ENCODE peak calls at places on chromosomes 16 and 17, in five cellular contexts. K, Z, S, R and O are unnamed samples.

GRCh38 chr16:58197314-58198012 is 443 bp downstream of the CSNK2A2 start:
- DNase-seq in K (no peak), S (no peak), Z (no peak), R (peak; percentile 15), O (peak; percentile 34)

GRCh38 chr16:63618896-63619295 is 1503.0 kb downstream of the CDH11 start:
- DNase-seq in K (no peak), R (no peak), Z (no peak), S (no peak), O (no peak)

GRCh38 chr17:7217113-7217987 is 2.3 kb downstream of the DLG4 start:
- DNase-seq in K (no peak), R (peak; percentile 52), S (no peak), Z (no peak), O (peak; percentile 53)

GRCh38 chr16:81738831-81739496 is 40.1 kb upstream of the PLCG2 start:
- DNase-seq in S (no peak), R (peak; percentile 54), Z (no peak), K (no peak), O (peak; percentile 65)

GRCh38 chr17:81508639-81509047 is 4.0 kb downstream of the ACTG1 start:
- DNase-seq in Z (no peak), K (no peak), R (no peak), S (no peak), O (peak; percentile 29)

GRCh38 chr17:15657868-15658775 is 26.0 kb downstream of the TRIM16 start:
- DNase-seq in Z (no peak), S (no peak), R (no peak), K (no peak), O (no peak)

GRCh38 chr16:30875881-30876791 is 17.7 kb downstream of the BCL7C start:
- DNase-seq in Z (no peak), S (no peak), K (no peak), R (no peak), O (no peak)

GRCh38 chr16:88049561-88050545 is 98.6 kb downstream of the BANP start:
- DNase-seq in K (no peak), Z (no peak), R (no peak), S (no peak), O (no peak)

GRCh38 chr16:47213761-47214440 is 70.2 kb upstream of the NETO2 start:
- DNase-seq in Z (no peak), R (no peak), S (no peak), K (no peak), O (no peak)

GRCh38 chr16:14303654-14304394 is 232.7 kb downstream of the MRTFB start:
- DNase-seq in R (no peak), Z (no peak), K (no peak), S (no peak), O (no peak)

GRCh38 chr17:75832164-75832651 is 12.0 kb downstream of the UNC13D start:
- DNase-seq in S (no peak), Z (peak; percentile 66), K (no peak), R (no peak), O (no peak)

GRCh38 chr16:13767215-13767614 is 152.7 kb upstream of the ERCC4 start:
- DNase-seq in Z (no peak), S (no peak), R (no peak), K (no peak), O (no peak)

GRCh38 chr16:24218299-24218698 is 37.8 kb upstream of the CACNG3 start:
- DNase-seq in Z (no peak), K (no peak), R (no peak), S (no peak), O (no peak)

GRCh38 chr16:88478115-88478514 is 25.0 kb downstream of the ZFPM1 start:
- DNase-seq in K (no peak), S (no peak), R (no peak), Z (peak; percentile 28), O (no peak)

GRCh38 chr17:5703736-5704135 is 119.4 kb upstream of the NLRP1 start:
- DNase-seq in S (no peak), R (no peak), Z (no peak), K (no peak), O (no peak)

GRCh38 chr17:82396601-82397435 is 21.3 kb upstream of the HEXD start:
- DNase-seq in S (no peak), K (no peak), Z (no peak), R (no peak), O (no peak)

GRCh38 chr17:39765159-39765558 is 27.4 kb downstream of the GRB7 start:
- DNase-seq in R (no peak), Z (no peak), S (no peak), K (no peak), O (no peak)

GRCh38 chr16:3646348-3646920 is 8.1 kb upstream of the DNASE1 start:
- DNase-seq in K (no peak), R (no peak), S (no peak), Z (no peak), O (no peak)

GRCh38 chr17:75153854-75154194 is 488 bp downstream of the JPT1 start:
- DNase-seq in Z (peak; percentile 14), S (no peak), K (no peak), R (no peak), O (peak; percentile 35)

GRCh38 chr17:44878627-44879221 is 20.5 kb downstream of the EFTUD2 start:
- DNase-seq in K (no peak), Z (no peak), R (no peak), S (no peak), O (no peak)

GRCh38 chr16:20611350-20611902 is 35.3 kb upstream of the ACSM2B start:
- DNase-seq in R (peak; percentile 55), K (no peak), Z (no peak), S (no peak), O (peak; percentile 65)

GRCh38 chr17:28317965-28318758 is 838 bp upstream of the TMEM97 start:
- DNase-seq in S (no peak), Z (no peak), R (no peak), K (no peak), O (no peak)

GRCh38 chr16:86529160-86529559 is 18.8 kb downstream of the FOXF1 start:
- DNase-seq in R (no peak), K (no peak), Z (no peak), S (no peak), O (peak; percentile 6)

GRCh38 chr16:60064026-60064425 is 1329.9 kb upstream of the GOT2 start:
- DNase-seq in S (no peak), R (no peak), K (no peak), Z (no peak), O (no peak)

GRCh38 chr17:42233994-42234393 is 39.7 kb upstream of the GHDC start:
- DNase-seq in R (no peak), S (no peak), Z (no peak), K (no peak), O (no peak)

GRCh38 chr17:77891602-77892001 is 66.9 kb upstream of the TNRC6C start:
- DNase-seq in S (no peak), R (no peak), Z (no peak), K (no peak), O (no peak)

GRCh38 chr17:58532555-58532951 is 18.1 kb upstream of the MTMR4 start:
- DNase-seq in K (no peak), R (no peak), S (no peak), Z (no peak), O (no peak)

GRCh38 chr17:6496636-6497441 is 52.6 kb downstream of the PIMREG start:
- DNase-seq in K (no peak), R (no peak), Z (no peak), S (no peak), O (no peak)

GRCh38 chr16:10242916-10243315 is 60.7 kb upstream of the GRIN2A start:
- DNase-seq in S (no peak), R (no peak), K (no peak), Z (no peak), O (no peak)

GRCh38 chr16:68446941-68447675 is 1.2 kb downstream of the SMPD3 start:
- DNase-seq in Z (no peak), R (no peak), K (no peak), S (no peak), O (peak; percentile 27)

GRCh38 chr17:18323507-18324139 is 8.5 kb downstream of the SMCR8 start:
- DNase-seq in Z (no peak), R (no peak), S (no peak), K (no peak), O (no peak)

GRCh38 chr17:43344700-43345099 is 54.1 kb upstream of the ARL4D start:
- DNase-seq in K (no peak), Z (no peak), R (no peak), S (no peak), O (no peak)

GRCh38 chr16:65967376-65967775 is 399.1 kb upstream of the CDH5 start:
- DNase-seq in R (no peak), S (no peak), Z (no peak), K (no peak), O (no peak)

GRCh38 chr17:82703935-82704865 is 5.7 kb upstream of the RAB40B start:
- DNase-seq in K (no peak), Z (no peak), R (no peak), S (no peak), O (no peak)

GRCh38 chr17:68399638-68400403 is 57.5 kb downstream of the WIPI1 start:
- DNase-seq in R (no peak), Z (no peak), K (no peak), S (no peak), O (no peak)

GRCh38 chr17:79801156-79802038 is 4.5 kb upstream of the CBX8 start:
- DNase-seq in K (no peak), R (no peak), S (no peak), Z (no peak), O (no peak)

GRCh38 chr16:15599303-15600070 is 43.5 kb downstream of the MARF1 start:
- DNase-seq in Z (no peak), R (no peak), K (no peak), S (no peak), O (no peak)

GRCh38 chr16:57273826-57274225 is 10.6 kb downstream of the PLLP start:
- DNase-seq in R (no peak), S (no peak), K (no peak), Z (no peak), O (no peak)

GRCh38 chr17:39484178-39484577 is 22.9 kb downstream of the CDK12 start:
- DNase-seq in R (no peak), K (peak; percentile 20), S (no peak), Z (no peak), O (no peak)